ENCODE peak calls at places on chromosomes 11 and 22, in five cellular contexts. K is anterior cingulate cortex, J is Peyer's patch, R is adipocyte, Q is left colon. A is an unnamed sample.

GRCh38 chr22:45268958-45269844 is 15.5 kb upstream of the UPK3A start:
- DNase-seq in K (peak; percentile 80), R (peak; percentile 93), Q (peak; percentile 91), J (peak; percentile 84), A (peak; percentile 96)

GRCh38 chr22:21695432-21696085 is 29.7 kb downstream of the PPIL2 start:
- DNase-seq in R (no peak), J (no peak), K (no peak), Q (no peak), A (no peak)

GRCh38 chr22:25908755-25909154 is 166.8 kb downstream of the MYO18B start:
- DNase-seq in J (no peak), R (no peak), Q (no peak), K (no peak), A (no peak)

GRCh38 chr11:69992026-69992425 is 86.1 kb upstream of the ANO1 start:
- DNase-seq in J (no peak), R (no peak), K (no peak), Q (no peak), A (no peak)

GRCh38 chr11:123047265-123047946 is 14.5 kb downstream of the HSPA8 start:
- DNase-seq in Q (no peak), K (no peak), J (no peak), R (no peak), A (no peak)

GRCh38 chr11:72781313-72782080 is 12.3 kb downstream of the STARD10 start:
- DNase-seq in Q (peak; percentile 77), R (peak; percentile 49), J (peak; percentile 40), K (no peak), A (peak; percentile 97)

GRCh38 chr11:57421805-57422204 is 5.1 kb downstream of the SLC43A3 start:
- DNase-seq in K (no peak), Q (no peak), R (no peak), J (no peak), A (no peak)

GRCh38 chr11:16794047-16794818 is 55.8 kb downstream of the C11orf58 start:
- DNase-seq in R (no peak), K (no peak), Q (no peak), J (no peak), A (no peak)

GRCh38 chr11:117220999-117221774 is 10.7 kb downstream of the PCSK7 start:
- DNase-seq in K (no peak), Q (no peak), R (no peak), J (no peak), A (no peak)

GRCh38 chr22:29205598-29206371 is at the start of gene EMID1:
- DNase-seq in K (peak; percentile 31), R (peak; percentile 61), J (no peak), Q (peak; percentile 58), A (peak; percentile 93)

GRCh38 chr22:23513705-23514104 is 66.4 kb downstream of the IGLL1 start:
- DNase-seq in J (no peak), R (no peak), Q (no peak), K (no peak), A (no peak)

GRCh38 chr11:76249195-76249741 is 43.0 kb upstream of the WNT11 start:
- DNase-seq in K (no peak), Q (peak; percentile 32), J (no peak), R (no peak), A (no peak)

GRCh38 chr11:44630511-44631210 is 65.2 kb downstream of the CD82 start:
- DNase-seq in R (no peak), J (no peak), Q (no peak), K (no peak), A (peak; percentile 12)

GRCh38 chr11:61361686-61362541 is at the start of the genes CYB561A3 and TMEM138:
- DNase-seq in J (peak; percentile 94), Q (peak; percentile 95), K (peak; percentile 93), R (peak; percentile 97), A (peak; percentile 98)

GRCh38 chr11:69536406-69536805 is 54.9 kb downstream of the LINC01488 start:
- DNase-seq in Q (no peak), J (no peak), R (no peak), K (no peak), A (no peak)

GRCh38 chr11:108340958-108341357 is 118.1 kb downstream of the ATM start:
- DNase-seq in R (no peak), K (no peak), Q (no peak), J (no peak), A (peak; percentile 16)

GRCh38 chr11:16040151-16040550 is 316.2 kb downstream of the SOX6 start:
- DNase-seq in R (no peak), K (no peak), J (no peak), Q (no peak), A (no peak)

GRCh38 chr11:103031834-103032233 is 60.1 kb downstream of the DCUN1D5 start:
- DNase-seq in Q (no peak), R (peak; percentile 71), J (no peak), K (no peak), A (no peak)

GRCh38 chr11:94588366-94588952 is 21.3 kb downstream of the PIWIL4 start:
- DNase-seq in K (no peak), J (no peak), R (no peak), Q (no peak), A (no peak)

GRCh38 chr11:898540-899190 is 11.9 kb downstream of the CHID1 start:
- DNase-seq in K (no peak), R (no peak), Q (no peak), J (no peak), A (peak; percentile 82)

GRCh38 chr11:95734009-95734572 is 55.5 kb downstream of the FAM76B start:
- DNase-seq in K (no peak), J (no peak), R (no peak), Q (no peak), A (no peak)

GRCh38 chr11:120336641-120337132 is 474 bp downstream of the ARHGEF12 start:
- DNase-seq in R (no peak), J (no peak), Q (peak; percentile 67), K (no peak), A (peak; percentile 86)

GRCh38 chr22:31122532-31123291 is at the start of gene INPP5J:
- DNase-seq in Q (peak; percentile 85), R (peak; percentile 66), K (peak; percentile 73), J (no peak), A (peak; percentile 88)

GRCh38 chr22:50217543-50218152 is 16.8 kb downstream of the SELENOO start:
- DNase-seq in K (no peak), Q (no peak), R (no peak), J (no peak), A (peak; percentile 63)

GRCh38 chr11:122310701-122311100 is 194.7 kb upstream of the BLID start:
- DNase-seq in Q (no peak), J (no peak), K (no peak), R (no peak), A (no peak)

GRCh38 chr22:36111316-36111715 is 49.2 kb downstream of the APOL3 start:
- DNase-seq in K (no peak), J (no peak), R (no peak), Q (no peak), A (no peak)

GRCh38 chr22:19761022-19761499 is 483 bp downstream of the TBX1 start:
- DNase-seq in Q (no peak), J (no peak), R (peak; percentile 50), K (no peak), A (peak; percentile 89)

GRCh38 chr11:65189191-65189590 is 7.5 kb downstream of the CAPN1 start:
- DNase-seq in J (no peak), K (no peak), R (no peak), Q (no peak), A (no peak)

GRCh38 chr22:44407404-44408226 is 90.4 kb downstream of the RTL6 start:
- DNase-seq in J (no peak), Q (no peak), R (no peak), K (no peak), A (peak; percentile 30)

GRCh38 chr22:46293591-46294260 is 2.9 kb upstream of the GTSE1 start:
- DNase-seq in Q (peak; percentile 46), K (peak; percentile 56), R (peak; percentile 74), J (peak; percentile 26), A (peak; percentile 48)

GRCh38 chr11:3056296-3057068 is 741 bp downstream of the CARS1 start:
- DNase-seq in K (no peak), Q (peak; percentile 39), R (peak; percentile 44), J (no peak), A (peak; percentile 69)

GRCh38 chr11:61160487-61161189 is 588 bp downstream of the VPS37C start:
- DNase-seq in Q (no peak), R (peak; percentile 21), J (no peak), K (no peak), A (no peak)

GRCh38 chr11:27209562-27210005 is 153.4 kb downstream of the CCDC34 start:
- DNase-seq in R (peak; percentile 67), J (no peak), Q (no peak), K (no peak), A (no peak)

GRCh38 chr22:35266277-35266676 is 9.0 kb downstream of the HMGXB4 start:
- DNase-seq in Q (no peak), K (no peak), R (no peak), J (no peak), A (no peak)

GRCh38 chr22:47282366-47282765 is 519.9 kb downstream of the TBC1D22A start:
- DNase-seq in K (no peak), Q (no peak), J (no peak), R (no peak), A (no peak)

A was measured in H7.